ENCODE peak calls at places on chromosomes 1 and 21, in nine cellular contexts. One of them, this sample, is unnamed.
A peak's percentile ranks its signal among the peaks of the same experiment; 100 is the strongest.

GRCh38 chr1:69246109-69246508 is 321.6 kb upstream of the LRRC7 start:
- DNase-seq in aorta: no peak
- DNase-seq in CD8-positive, alpha-beta T cell: no peak
- DNase-seq in lower lobe of right lung: no peak
- DNase-seq in heart right ventricle: no peak
- DNase-seq in RWPE2: no peak
- DNase-seq in stomach: no peak
- DNase-seq in lung: no peak
- DNase-seq in upper lobe of right lung: no peak
- DNase-seq in this sample: no peak

GRCh38 chr1:223759273-223759672 is 46.9 kb downstream of the CAPN2 start:
- DNase-seq in aorta: no peak
- DNase-seq in CD8-positive, alpha-beta T cell: no peak
- DNase-seq in lower lobe of right lung: no peak
- DNase-seq in heart right ventricle: no peak
- DNase-seq in RWPE2: no peak
- DNase-seq in stomach: no peak
- DNase-seq in lung: no peak
- DNase-seq in upper lobe of right lung: no peak
- DNase-seq in this sample: no peak

GRCh38 chr1:172818841-172819527 is 160.1 kb downstream of the FASLG start:
- DNase-seq in aorta: peak; percentile 49
- DNase-seq in CD8-positive, alpha-beta T cell: peak; percentile 39
- DNase-seq in lower lobe of right lung: no peak
- DNase-seq in heart right ventricle: no peak
- DNase-seq in RWPE2: no peak
- DNase-seq in stomach: no peak
- DNase-seq in lung: no peak
- DNase-seq in upper lobe of right lung: no peak
- DNase-seq in this sample: no peak

GRCh38 chr1:88284066-88284465 is 400.0 kb upstream of the PKN2 start:
- DNase-seq in aorta: no peak
- DNase-seq in CD8-positive, alpha-beta T cell: no peak
- DNase-seq in lower lobe of right lung: no peak
- DNase-seq in heart right ventricle: no peak
- DNase-seq in RWPE2: no peak
- DNase-seq in stomach: no peak
- DNase-seq in lung: no peak
- DNase-seq in upper lobe of right lung: no peak
- DNase-seq in this sample: no peak

GRCh38 chr1:232978091-232978634 is 27.8 kb downstream of the NTPCR start:
- DNase-seq in aorta: no peak
- DNase-seq in CD8-positive, alpha-beta T cell: no peak
- DNase-seq in lower lobe of right lung: no peak
- DNase-seq in heart right ventricle: no peak
- DNase-seq in RWPE2: no peak
- DNase-seq in stomach: no peak
- DNase-seq in lung: no peak
- DNase-seq in upper lobe of right lung: no peak
- DNase-seq in this sample: no peak

GRCh38 chr1:91925644-91926330 is 23.4 kb upstream of the BRDT start:
- DNase-seq in aorta: no peak
- DNase-seq in CD8-positive, alpha-beta T cell: no peak
- DNase-seq in lower lobe of right lung: no peak
- DNase-seq in heart right ventricle: no peak
- DNase-seq in RWPE2: no peak
- DNase-seq in stomach: no peak
- DNase-seq in lung: no peak
- DNase-seq in upper lobe of right lung: no peak
- DNase-seq in this sample: no peak

GRCh38 chr21:45262616-45263015 is 25.1 kb downstream of the POFUT2 start:
- DNase-seq in aorta: no peak
- DNase-seq in CD8-positive, alpha-beta T cell: no peak
- DNase-seq in lower lobe of right lung: peak; percentile 52
- DNase-seq in heart right ventricle: no peak
- DNase-seq in RWPE2: no peak
- DNase-seq in stomach: peak; percentile 26
- DNase-seq in lung: no peak
- DNase-seq in upper lobe of right lung: peak; percentile 73
- DNase-seq in this sample: peak; percentile 11

GRCh38 chr21:19507682-19508260 is 1104.2 kb upstream of the TMPRSS15 start:
- DNase-seq in aorta: no peak
- DNase-seq in CD8-positive, alpha-beta T cell: no peak
- DNase-seq in lower lobe of right lung: no peak
- DNase-seq in heart right ventricle: no peak
- DNase-seq in RWPE2: no peak
- DNase-seq in stomach: no peak
- DNase-seq in lung: no peak
- DNase-seq in upper lobe of right lung: no peak
- DNase-seq in this sample: no peak

GRCh38 chr1:204624631-204625216 is 60.8 kb downstream of the LRRN2 start:
- DNase-seq in aorta: no peak
- DNase-seq in CD8-positive, alpha-beta T cell: no peak
- DNase-seq in lower lobe of right lung: no peak
- DNase-seq in heart right ventricle: no peak
- DNase-seq in RWPE2: no peak
- DNase-seq in stomach: no peak
- DNase-seq in lung: no peak
- DNase-seq in upper lobe of right lung: no peak
- DNase-seq in this sample: peak; percentile 27

GRCh38 chr1:23537296-23537993 is 6.4 kb upstream of the E2F2 start:
- DNase-seq in aorta: no peak
- DNase-seq in CD8-positive, alpha-beta T cell: no peak
- DNase-seq in lower lobe of right lung: no peak
- DNase-seq in heart right ventricle: no peak
- DNase-seq in RWPE2: no peak
- DNase-seq in stomach: no peak
- DNase-seq in lung: no peak
- DNase-seq in upper lobe of right lung: no peak
- DNase-seq in this sample: no peak

GRCh38 chr21:32826317-32827167 is 55.0 kb upstream of the PAXBP1 start:
- DNase-seq in aorta: no peak
- DNase-seq in CD8-positive, alpha-beta T cell: peak; percentile 26
- DNase-seq in lower lobe of right lung: no peak
- DNase-seq in heart right ventricle: peak; percentile 23
- DNase-seq in RWPE2: no peak
- DNase-seq in stomach: no peak
- DNase-seq in lung: no peak
- DNase-seq in upper lobe of right lung: no peak
- DNase-seq in this sample: peak; percentile 71

GRCh38 chr1:86155061-86155806 is 1.3 kb downstream of the COL24A1 start:
- DNase-seq in aorta: peak; percentile 60
- DNase-seq in CD8-positive, alpha-beta T cell: no peak
- DNase-seq in lower lobe of right lung: peak; percentile 51
- DNase-seq in heart right ventricle: peak; percentile 4
- DNase-seq in RWPE2: no peak
- DNase-seq in stomach: no peak
- DNase-seq in lung: peak; percentile 31
- DNase-seq in upper lobe of right lung: peak; percentile 69
- DNase-seq in this sample: peak; percentile 17

GRCh38 chr1:167168424-167168823 is 52.3 kb upstream of the POU2F1 start:
- DNase-seq in aorta: no peak
- DNase-seq in CD8-positive, alpha-beta T cell: no peak
- DNase-seq in lower lobe of right lung: no peak
- DNase-seq in heart right ventricle: no peak
- DNase-seq in RWPE2: no peak
- DNase-seq in stomach: no peak
- DNase-seq in lung: no peak
- DNase-seq in upper lobe of right lung: no peak
- DNase-seq in this sample: no peak

GRCh38 chr1:41560496-41560895 is 76.0 kb upstream of the EDN2 start:
- DNase-seq in aorta: no peak
- DNase-seq in CD8-positive, alpha-beta T cell: no peak
- DNase-seq in lower lobe of right lung: no peak
- DNase-seq in heart right ventricle: no peak
- DNase-seq in RWPE2: no peak
- DNase-seq in stomach: no peak
- DNase-seq in lung: no peak
- DNase-seq in upper lobe of right lung: no peak
- DNase-seq in this sample: no peak

GRCh38 chr1:54596756-54597155 is 26.6 kb downstream of the FAM151A start:
- DNase-seq in aorta: no peak
- DNase-seq in CD8-positive, alpha-beta T cell: no peak
- DNase-seq in lower lobe of right lung: no peak
- DNase-seq in heart right ventricle: no peak
- DNase-seq in RWPE2: no peak
- DNase-seq in stomach: no peak
- DNase-seq in lung: no peak
- DNase-seq in upper lobe of right lung: no peak
- DNase-seq in this sample: no peak

GRCh38 chr1:156744786-156745419 is 4.0 kb upstream of the MRPL24 start:
- DNase-seq in aorta: no peak
- DNase-seq in CD8-positive, alpha-beta T cell: no peak
- DNase-seq in lower lobe of right lung: peak; percentile 34
- DNase-seq in heart right ventricle: no peak
- DNase-seq in RWPE2: peak; percentile 37
- DNase-seq in stomach: no peak
- DNase-seq in lung: no peak
- DNase-seq in upper lobe of right lung: no peak
- DNase-seq in this sample: no peak
- H3K9me3 ChIP-seq in aorta: no peaks in the 10 kb centered on the region
- H3K9me3 ChIP-seq in CD8-positive, alpha-beta T cell: no peaks in the 10 kb centered on the region
- H3K9me3 ChIP-seq in lower lobe of right lung: no peaks in the 10 kb centered on the region
- H3K9me3 ChIP-seq in heart right ventricle: no peaks in the 10 kb centered on the region
- H3K9me3 ChIP-seq in RWPE2: no peaks in the 10 kb centered on the region
- H3K9me3 ChIP-seq in stomach: no peaks in the 10 kb centered on the region
- H3K9me3 ChIP-seq in lung: no peaks in the 10 kb centered on the region
- H3K9me3 ChIP-seq in upper lobe of right lung: no peaks in the 10 kb centered on the region
- H3K9me3 ChIP-seq in this sample: no peaks in the 10 kb centered on the region

GRCh38 chr1:183094376-183094775 is 71.2 kb downstream of the LAMC1 start:
- DNase-seq in aorta: no peak
- DNase-seq in CD8-positive, alpha-beta T cell: no peak
- DNase-seq in lower lobe of right lung: no peak
- DNase-seq in heart right ventricle: no peak
- DNase-seq in RWPE2: no peak
- DNase-seq in stomach: no peak
- DNase-seq in lung: no peak
- DNase-seq in upper lobe of right lung: no peak
- DNase-seq in this sample: no peak
- H3K4me1 ChIP-seq in aorta: peaks cover 30% of the 10 kb centered on the region
- H3K4me1 ChIP-seq in CD8-positive, alpha-beta T cell: no peaks in the 10 kb centered on the region
- H3K4me1 ChIP-seq in lower lobe of right lung: peaks cover 50% of the 10 kb centered on the region
- H3K4me1 ChIP-seq in heart right ventricle: peaks cover 72% of the 10 kb centered on the region
- H3K4me1 ChIP-seq in RWPE2: peaks cover 18% of the 10 kb centered on the region
- H3K4me1 ChIP-seq in stomach: peaks cover 79% of the 10 kb centered on the region
- H3K4me1 ChIP-seq in lung: peaks cover 8% of the 10 kb centered on the region
- H3K4me1 ChIP-seq in upper lobe of right lung: peaks cover 33% of the 10 kb centered on the region
- H3K4me1 ChIP-seq in this sample: peaks cover 25% of the 10 kb centered on the region

DNA sequence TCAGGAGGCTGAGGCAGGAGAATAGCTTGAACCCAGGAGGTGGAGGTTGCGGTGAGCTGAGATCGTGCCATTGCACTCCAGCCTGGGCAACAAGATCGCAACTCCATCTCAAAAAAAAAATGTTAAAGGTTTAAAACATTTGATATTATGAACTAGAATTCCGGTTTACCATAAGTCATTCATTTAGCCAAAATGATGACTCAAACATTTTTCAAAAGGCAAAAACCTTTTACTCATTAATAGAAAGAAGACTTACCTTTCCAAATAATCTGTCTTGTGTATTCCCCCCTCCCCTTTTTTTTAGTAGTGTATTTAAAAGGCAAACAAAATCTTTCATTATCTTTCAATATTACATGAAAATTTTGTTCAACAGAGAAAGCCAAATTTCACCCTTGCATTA is 8.2 kb upstream of the MRPL55 start:
- DNase-seq in aorta: no peak
- DNase-seq in CD8-positive, alpha-beta T cell: no peak
- DNase-seq in lower lobe of right lung: no peak
- DNase-seq in heart right ventricle: no peak
- DNase-seq in RWPE2: no peak
- DNase-seq in stomach: no peak
- DNase-seq in lung: no peak
- DNase-seq in upper lobe of right lung: no peak
- DNase-seq in this sample: no peak
- H3K9me3 ChIP-seq in aorta: no peaks in the 10 kb centered on the region
- H3K9me3 ChIP-seq in CD8-positive, alpha-beta T cell: no peaks in the 10 kb centered on the region
- H3K9me3 ChIP-seq in lower lobe of right lung: no peaks in the 10 kb centered on the region
- H3K9me3 ChIP-seq in heart right ventricle: no peaks in the 10 kb centered on the region
- H3K9me3 ChIP-seq in RWPE2: no peaks in the 10 kb centered on the region
- H3K9me3 ChIP-seq in stomach: no peaks in the 10 kb centered on the region
- H3K9me3 ChIP-seq in lung: no peaks in the 10 kb centered on the region
- H3K9me3 ChIP-seq in upper lobe of right lung: no peaks in the 10 kb centered on the region
- H3K9me3 ChIP-seq in this sample: no peaks in the 10 kb centered on the region

GRCh38 chr1:27635410-27636142 is 591 bp upstream of the FGR start:
- DNase-seq in aorta: no peak
- DNase-seq in CD8-positive, alpha-beta T cell: no peak
- DNase-seq in lower lobe of right lung: no peak
- DNase-seq in heart right ventricle: no peak
- DNase-seq in RWPE2: no peak
- DNase-seq in stomach: no peak
- DNase-seq in lung: no peak
- DNase-seq in upper lobe of right lung: no peak
- DNase-seq in this sample: no peak

GRCh38 chr1:27637052-27637451 is 2.1 kb upstream of the FGR start:
- DNase-seq in aorta: no peak
- DNase-seq in CD8-positive, alpha-beta T cell: no peak
- DNase-seq in lower lobe of right lung: no peak
- DNase-seq in heart right ventricle: no peak
- DNase-seq in RWPE2: no peak
- DNase-seq in stomach: no peak
- DNase-seq in lung: no peak
- DNase-seq in upper lobe of right lung: no peak
- DNase-seq in this sample: no peak

GRCh38 chr1:27638805-27639204 is 3.8 kb upstream of the FGR start:
- DNase-seq in aorta: no peak
- DNase-seq in CD8-positive, alpha-beta T cell: no peak
- DNase-seq in lower lobe of right lung: no peak
- DNase-seq in heart right ventricle: no peak
- DNase-seq in RWPE2: no peak
- DNase-seq in stomach: no peak
- DNase-seq in lung: no peak
- DNase-seq in upper lobe of right lung: no peak
- DNase-seq in this sample: no peak

GRCh38 chr1:27634982-27635362 is at the start of gene FGR:
- DNase-seq in aorta: no peak
- DNase-seq in CD8-positive, alpha-beta T cell: no peak
- DNase-seq in lower lobe of right lung: peak; percentile 84
- DNase-seq in heart right ventricle: no peak
- DNase-seq in RWPE2: no peak
- DNase-seq in stomach: peak; percentile 44
- DNase-seq in lung: peak; percentile 57
- DNase-seq in upper lobe of right lung: peak; percentile 86
- DNase-seq in this sample: no peak

DNA sequence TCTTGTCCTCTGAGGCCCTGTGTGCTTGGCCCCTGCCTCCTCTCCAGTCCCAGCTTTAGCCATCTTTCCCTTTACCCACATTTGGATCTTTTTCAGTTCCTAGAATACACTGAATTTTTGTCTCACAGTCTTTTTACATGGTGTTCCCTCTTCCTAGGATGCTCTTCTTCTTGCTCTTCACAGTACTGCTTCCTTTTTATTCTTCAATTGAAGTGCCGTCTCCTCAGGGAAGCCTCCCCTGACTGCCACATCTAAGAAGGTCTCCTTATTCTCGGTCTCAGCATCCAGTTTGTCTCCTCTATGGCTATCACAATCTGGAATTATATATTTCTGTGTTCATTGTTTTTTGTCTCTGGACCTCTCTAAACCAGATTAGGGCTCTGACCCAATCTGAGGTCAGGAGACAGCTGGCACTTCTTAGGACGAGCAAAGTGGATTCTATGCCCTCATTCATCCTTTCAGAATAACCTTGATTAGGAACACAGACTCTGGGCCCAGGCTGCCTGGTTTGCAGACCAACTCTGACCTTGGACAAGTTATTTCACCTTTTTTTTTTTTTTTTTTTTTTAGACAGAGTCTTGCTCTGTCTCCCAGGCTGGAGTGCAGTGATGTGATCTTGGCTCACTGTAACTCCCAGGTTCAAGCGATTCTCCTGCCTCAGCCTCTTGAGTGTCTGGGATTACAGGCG is 3.2 kb upstream of the FGR start:
- DNase-seq in aorta: no peak
- DNase-seq in CD8-positive, alpha-beta T cell: no peak
- DNase-seq in lower lobe of right lung: no peak
- DNase-seq in heart right ventricle: no peak
- DNase-seq in RWPE2: no peak
- DNase-seq in stomach: no peak
- DNase-seq in lung: no peak
- DNase-seq in upper lobe of right lung: no peak
- DNase-seq in this sample: peak; percentile 81
- H3K4me1 ChIP-seq in aorta: no peaks in the 10 kb centered on the region
- H3K4me1 ChIP-seq in CD8-positive, alpha-beta T cell: peaks cover 38% of the 10 kb centered on the region
- H3K4me1 ChIP-seq in lower lobe of right lung: peaks cover 30% of the 10 kb centered on the region
- H3K4me1 ChIP-seq in heart right ventricle: peaks cover 48% of the 10 kb centered on the region
- H3K4me1 ChIP-seq in RWPE2: no peaks in the 10 kb centered on the region
- H3K4me1 ChIP-seq in stomach: peaks cover 19% of the 10 kb centered on the region
- H3K4me1 ChIP-seq in lung: peaks cover 13% of the 10 kb centered on the region
- H3K4me1 ChIP-seq in upper lobe of right lung: peaks cover 17% of the 10 kb centered on the region
- H3K4me1 ChIP-seq in this sample: peaks cover 5% of the 10 kb centered on the region